ENCODE peak calls at places on chromosomes 1 and 21, in nine cellular contexts. Q is iPS DF 6.9; Z is upper lobe of right lung; L is fibroblast of lung; J is OCI-LY7; C is body of pancreas; P is left ventricle myocardium inferior; R is effector memory CD4-positive, alpha-beta T cell; M is adipocyte. X is an unnamed sample.

GRCh38 chr1:150159550-150159949 is 9.8 kb downstream of the PLEKHO1 start:
- DNase-seq in Q (no peak), Z (no peak), L (no peak), J (peak; percentile 77), C (no peak), P (peak; percentile 31), R (no peak), M (no peak), X (no peak)

GRCh38 chr1:58392083-58392482 is 154.4 kb downstream of the OMA1 start:
- DNase-seq in Q (no peak), Z (no peak), L (no peak), J (peak; percentile 40), C (no peak), P (no peak), R (no peak), M (no peak), X (no peak)

GRCh38 chr1:109535971-109536491 is 3.6 kb upstream of the GPR61 start:
- DNase-seq in Q (no peak), Z (no peak), L (no peak), J (no peak), C (no peak), P (peak; percentile 53), R (no peak), M (no peak), X (no peak)

GRCh38 chr1:25197235-25197930 is 34.9 kb downstream of the SYF2 start:
- DNase-seq in Q (no peak), Z (no peak), L (no peak), J (no peak), C (no peak), P (no peak), R (no peak), M (no peak), X (no peak)

GRCh38 chr1:26019641-26020315 is 1.8 kb upstream of the EXTL1 start:
- DNase-seq in Q (no peak), Z (no peak), L (peak; percentile 82), J (no peak), C (no peak), P (no peak), R (no peak), M (peak; percentile 56), X (no peak)

GRCh38 chr1:25896266-25896665 is 10.0 kb downstream of the STMN1 start:
- DNase-seq in Q (no peak), Z (no peak), L (peak; percentile 59), J (no peak), C (no peak), P (no peak), R (no peak), M (peak; percentile 28), X (no peak)

GRCh38 chr1:156608036-156608674 is 6.9 kb upstream of the GPATCH4 start:
- DNase-seq in Q (no peak), Z (peak; percentile 17), L (peak; percentile 63), J (peak; percentile 87), C (peak; percentile 54), P (no peak), R (peak; percentile 43), M (peak; percentile 87), X (no peak)

GRCh38 chr1:18557621-18558465 is 72.8 kb upstream of the PAX7 start:
- DNase-seq in Q (no peak), Z (peak; percentile 78), L (no peak), J (no peak), C (peak; percentile 34), P (no peak), R (no peak), M (peak; percentile 1), X (no peak)

GRCh38 chr1:67766117-67766978 is 66.9 kb downstream of the GNG12 start:
- DNase-seq in Q (no peak), Z (no peak), L (peak; percentile 96), J (peak; percentile 61), C (peak; percentile 29), P (no peak), R (peak; percentile 5), M (peak; percentile 83), X (no peak)

GRCh38 chr1:221715321-221716169 is 26.3 kb downstream of the DUSP10 start:
- DNase-seq in Q (peak; percentile 67), Z (no peak), L (peak; percentile 52), J (no peak), C (peak; percentile 48), P (no peak), R (no peak), M (peak; percentile 64), X (no peak)

DNA sequence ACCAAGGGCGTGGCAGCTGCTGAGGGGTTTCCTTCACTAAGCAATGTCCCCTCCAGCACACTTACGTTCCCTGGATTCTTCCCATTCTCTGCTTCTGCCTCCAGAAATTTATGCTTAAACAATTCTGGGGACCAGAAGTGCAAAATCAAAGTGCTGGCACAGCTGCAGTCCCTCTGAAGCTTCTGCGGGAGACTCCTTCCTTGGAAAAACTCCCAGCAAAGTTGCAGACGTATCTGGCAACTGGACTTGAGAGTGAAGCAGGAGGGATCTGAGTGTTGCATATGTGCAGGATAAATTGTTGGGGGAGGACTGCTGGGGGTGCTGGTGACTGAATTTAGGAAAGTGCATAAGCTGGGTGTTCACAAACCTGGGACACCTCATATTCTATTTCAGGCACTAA is 402.9 kb downstream of the PCP4 start:
- DNase-seq in Q (no peak), Z (no peak), L (no peak), J (no peak), C (no peak), P (no peak), R (no peak), M (no peak), X (no peak)
- H3K9me3 ChIP-seq in Q (peaks cover 16% of the 10 kb centered on the region), Z (no peaks in the 10 kb centered on the region), L (no peaks in the 10 kb centered on the region), J (no peaks in the 10 kb centered on the region), C (no peaks in the 10 kb centered on the region), P (no peaks in the 10 kb centered on the region), R (no peaks in the 10 kb centered on the region), M (no peaks in the 10 kb centered on the region), X (no peaks in the 10 kb centered on the region)

DNA sequence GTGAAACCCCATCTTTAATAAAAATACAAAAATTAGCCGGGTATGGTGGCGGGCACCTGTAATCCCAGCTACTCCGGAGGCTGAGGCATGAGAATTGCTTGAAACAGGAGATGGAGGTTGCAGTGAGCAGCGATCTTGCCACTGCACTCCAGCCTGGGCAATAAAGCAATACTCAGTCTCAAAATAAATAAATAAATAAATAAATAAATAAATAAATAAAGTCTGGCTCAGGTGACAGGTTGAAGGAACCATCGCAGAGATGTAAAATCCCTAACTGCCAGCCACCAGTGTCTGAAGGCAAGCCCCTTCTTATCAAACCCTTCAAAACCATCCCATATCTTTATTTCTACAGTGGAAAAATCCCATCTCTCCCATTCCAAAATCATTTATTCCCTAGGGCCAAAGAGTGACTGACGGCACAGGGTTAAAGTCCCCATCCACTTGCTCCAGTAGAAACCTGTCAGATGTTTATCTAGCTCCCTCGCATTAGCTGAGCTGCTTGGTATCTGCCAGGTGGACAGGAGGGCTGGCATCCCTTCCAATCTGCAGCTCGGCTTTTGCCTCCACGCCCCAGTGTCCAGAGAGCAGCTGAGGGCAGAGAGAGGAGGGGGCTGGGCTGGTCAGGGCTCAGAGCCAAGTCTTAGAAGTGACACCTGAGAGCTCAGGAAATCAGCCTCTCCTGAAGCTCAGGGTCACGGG is 5.0 kb downstream of the CSRP1 start:
- DNase-seq in Q (no peak), Z (no peak), L (no peak), J (no peak), C (peak; percentile 45), P (no peak), R (no peak), M (no peak), X (no peak)
- H3K4me1 ChIP-seq in Q (peaks cover 17% of the 10 kb centered on the region), Z (peaks cover 79% of the 10 kb centered on the region), L (peaks cover 29% of the 10 kb centered on the region), J (peaks cover 47% of the 10 kb centered on the region), C (peaks cover 71% of the 10 kb centered on the region), P (peaks cover 95% of the 10 kb centered on the region), R (peaks cover 14% of the 10 kb centered on the region), M (peaks cover 46% of the 10 kb centered on the region), X (peaks cover 38% of the 10 kb centered on the region)

DNA sequence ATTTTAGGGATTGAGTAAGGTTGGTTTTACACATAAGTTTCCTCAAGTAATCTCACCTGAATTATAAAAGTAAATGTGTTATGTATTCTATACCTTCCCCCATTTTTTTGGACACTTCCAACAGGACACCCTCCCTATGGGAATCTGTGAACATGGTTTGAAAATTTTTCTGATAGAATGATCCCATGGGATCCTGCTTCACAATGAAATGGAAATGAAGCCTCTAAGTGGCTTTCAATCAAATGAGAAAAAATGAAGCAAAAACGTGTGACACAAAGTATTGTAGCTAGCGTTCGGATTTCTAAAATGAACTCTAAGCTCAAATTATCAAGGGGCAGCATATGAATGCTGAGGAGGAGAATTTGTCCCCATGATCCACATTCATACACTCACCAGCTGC is 1006.8 kb downstream of the ADGRL2 start:
- DNase-seq in Q (no peak), Z (no peak), L (no peak), J (no peak), C (no peak), P (no peak), R (no peak), M (no peak), X (no peak)
- H3K4me3 ChIP-seq in Q (no peak overlapping the region), Z (no peak overlapping the region), L (no peak overlapping the region), J (no peak overlapping the region), C (no peak overlapping the region), P (no peak overlapping the region), R (no peak overlapping the region), M (no peak overlapping the region), X (no peak overlapping the region)

GRCh38 chr1:152533327-152533938 is 19.2 kb downstream of the CRCT1 start:
- DNase-seq in Q (no peak), Z (no peak), L (peak; percentile 5), J (peak; percentile 24), C (peak; percentile 28), P (no peak), R (no peak), M (peak; percentile 11), X (no peak)

GRCh38 chr1:152539901-152540300 is 25.6 kb downstream of the CRCT1 start:
- DNase-seq in Q (no peak), Z (no peak), L (no peak), J (no peak), C (no peak), P (no peak), R (no peak), M (no peak), X (no peak)

GRCh38 chr1:152537496-152537895 is 23.2 kb downstream of the CRCT1 start:
- DNase-seq in Q (no peak), Z (no peak), L (no peak), J (no peak), C (no peak), P (no peak), R (no peak), M (no peak), X (no peak)

GRCh38 chr1:152535774-152536173 is 21.5 kb downstream of the CRCT1 start:
- DNase-seq in Q (no peak), Z (no peak), L (no peak), J (no peak), C (no peak), P (no peak), R (no peak), M (no peak), X (no peak)
- H3K9me3 ChIP-seq in Q (peaks cover 10% of the 10 kb centered on the region), Z (no peaks in the 10 kb centered on the region), L (no peaks in the 10 kb centered on the region), J (no peaks in the 10 kb centered on the region), C (no peaks in the 10 kb centered on the region), P (peaks cover 10% of the 10 kb centered on the region), R (no peaks in the 10 kb centered on the region), M (peaks cover 9% of the 10 kb centered on the region), X (no peaks in the 10 kb centered on the region)